ENCODE peak calls at places on chromosomes 16 and 17, in seven cellular contexts. R is OCI-LY7, T is HS-27A, Z is NCI-H1105, B is pancreas, K is T-helper 1 cell, V is GM13976. O is an unnamed sample.

GRCh38 chr17:63988741-63989621 is 9.2 kb upstream of the PRR29 start:
- DNase-seq in R (no peak), T (no peak), Z (no peak), B (no peak), K (no peak), V (no peak), O (no peak)

GRCh38 chr16:75443301-75443700 is 10.0 kb upstream of the CFDP1 start:
- DNase-seq in R (no peak), T (no peak), Z (no peak), B (no peak), K (no peak), V (no peak), O (no peak)

GRCh38 chr17:7502171-7502847 is 18.1 kb downstream of the POLR2A start:
- DNase-seq in R (no peak), T (no peak), Z (no peak), B (no peak), K (no peak), V (no peak), O (no peak)

GRCh38 chr17:58352843-58353719 is 1.1 kb upstream of the SUPT4H1 start:
- DNase-seq in R (peak), T (no peak), Z (no peak), B (no peak), K (no peak), V (peak), O (no peak)

GRCh38 chr17:29102741-29103181 is 59.8 kb downstream of the PIPOX start:
- DNase-seq in R (no peak), T (no peak), Z (no peak), B (no peak), K (no peak), V (no peak), O (no peak)

GRCh38 chr16:86165479-86165878 is 266.5 kb downstream of the IRF8 start:
- DNase-seq in R (no peak), T (no peak), Z (no peak), B (no peak), K (no peak), V (no peak), O (no peak)

GRCh38 chr16:59342669-59343068 is 608.6 kb upstream of the GOT2 start:
- DNase-seq in R (no peak), T (no peak), Z (no peak), B (no peak), K (no peak), V (no peak), O (no peak)

GRCh38 chr16:10324210-10324609 is 61.7 kb upstream of the ATF7IP2 start:
- DNase-seq in R (no peak), T (no peak), Z (no peak), B (no peak), K (no peak), V (no peak), O (no peak)

GRCh38 chr16:76970087-76970744 is 220.8 kb upstream of the MON1B start:
- DNase-seq in R (no peak), T (no peak), Z (no peak), B (peak), K (no peak), V (no peak), O (peak)

GRCh38 chr17:77755410-77755963 is 203.0 kb upstream of the TNRC6C start:
- DNase-seq in R (no peak), T (no peak), Z (no peak), B (no peak), K (no peak), V (no peak), O (no peak)

GRCh38 chr16:50302472-50303005 is 36.2 kb downstream of the ADCY7 start:
- DNase-seq in R (no peak), T (no peak), Z (no peak), B (no peak), K (no peak), V (no peak), O (no peak)

GRCh38 chr16:49513040-49513439 is 139.4 kb downstream of the C16orf78 start:
- DNase-seq in R (peak), T (no peak), Z (no peak), B (no peak), K (no peak), V (no peak), O (no peak)

GRCh38 chr17:10136258-10136981 is 62.0 kb downstream of the GAS7 start:
- DNase-seq in R (no peak), T (no peak), Z (no peak), B (no peak), K (no peak), V (no peak), O (no peak)

O was measured in HS-5.